ENCODE peak calls at places on chromosomes 3 and 15, in ten cellular contexts. F, Z, L, D, Q, J, R, B, U and T are unnamed samples.

GRCh38 chr15:31828594-31828993 is 201.7 kb upstream of the CHRNA7 start:
- DNase-seq in F (no peak), Z (no peak), L (no peak), D (no peak), Q (no peak), J (no peak), R (no peak), B (no peak), U (peak; percentile 75), T (no peak)

GRCh38 chr3:163490119-163490518 is 1588.2 kb downstream of the SI start:
- DNase-seq in F (peak; percentile 15), Z (no peak), L (no peak), D (peak; percentile 16), Q (peak; percentile 55), J (peak; percentile 58), R (no peak), B (peak; percentile 14), U (peak; percentile 11), T (peak; percentile 37)

GRCh38 chr3:31438742-31439141 is 94.0 kb upstream of the STT3B start:
- DNase-seq in F (no peak), Z (no peak), L (no peak), D (no peak), Q (no peak), J (no peak), R (no peak), B (no peak), U (no peak), T (no peak)

GRCh38 chr3:119598410-119599098 is 869 bp downstream of the PLA1A start:
- DNase-seq in F (no peak), Z (no peak), L (no peak), D (no peak), Q (no peak), J (no peak), R (no peak), B (no peak), U (no peak), T (no peak)

GRCh38 chr3:23442598-23443383 is 239.7 kb downstream of the UBE2E2 start:
- DNase-seq in F (peak; percentile 80), Z (no peak), L (no peak), D (no peak), Q (peak; percentile 28), J (peak; percentile 57), R (no peak), B (peak; percentile 58), U (no peak), T (no peak)

GRCh38 chr3:16012086-16012485 is 162.4 kb upstream of the GALNT15 start:
- DNase-seq in F (peak; percentile 69), Z (no peak), L (no peak), D (no peak), Q (no peak), J (no peak), R (no peak), B (no peak), U (no peak), T (no peak)

GRCh38 chr3:134874737-134875413 is 79.8 kb downstream of the EPHB1 start:
- DNase-seq in F (no peak), Z (no peak), L (no peak), D (no peak), Q (no peak), J (no peak), R (no peak), B (no peak), U (no peak), T (no peak)

GRCh38 chr15:96595951-96596350 is 265.5 kb downstream of the NR2F2 start:
- DNase-seq in F (no peak), Z (no peak), L (no peak), D (no peak), Q (no peak), J (no peak), R (no peak), B (no peak), U (no peak), T (no peak)

GRCh38 chr3:147680820-147681488 is 271.8 kb downstream of the ZIC1 start:
- DNase-seq in F (no peak), Z (peak; percentile 72), L (no peak), D (no peak), Q (no peak), J (no peak), R (no peak), B (no peak), U (peak; percentile 15), T (no peak)

GRCh38 chr3:149152420-149152819 is 23.0 kb downstream of the HPS3 start:
- DNase-seq in F (peak; percentile 21), Z (no peak), L (no peak), D (no peak), Q (peak; percentile 21), J (peak; percentile 91), R (no peak), B (peak; percentile 64), U (no peak), T (no peak)